ENCODE peak calls at places on chromosomes 13 and 19, in six cellular contexts. One of them, this sample, is unnamed.

GRCh38 chr13:46479691-46480090 is 73.3 kb upstream of the LRCH1 start:
- DNase-seq in AG04449: no peak
- DNase-seq in endothelial cell: no peak
- DNase-seq in nephron progenitor cell: no peak
- DNase-seq in CD8-positive, alpha-beta memory T cell: no peak
- DNase-seq in T-helper 1 cell: no peak
- DNase-seq in this sample: no peak

GRCh38 chr19:38149597-38149996 is 74.4 kb downstream of the DPF1 start:
- DNase-seq in endothelial cell: no peak
- DNase-seq in AG04449: no peak
- DNase-seq in T-helper 1 cell: no peak
- DNase-seq in nephron progenitor cell: no peak
- DNase-seq in CD8-positive, alpha-beta memory T cell: no peak
- DNase-seq in this sample: no peak

GRCh38 chr13:87536899-87537298 is 134.3 kb upstream of the SLITRK5 start:
- DNase-seq in endothelial cell: no peak
- DNase-seq in AG04449: no peak
- DNase-seq in T-helper 1 cell: no peak
- DNase-seq in nephron progenitor cell: no peak
- DNase-seq in CD8-positive, alpha-beta memory T cell: no peak
- DNase-seq in this sample: no peak

GRCh38 chr19:2618611-2619010 is 83.9 kb downstream of the GNG7 start:
- DNase-seq in AG04449: no peak
- DNase-seq in T-helper 1 cell: peak; percentile 22
- DNase-seq in endothelial cell: no peak
- DNase-seq in CD8-positive, alpha-beta memory T cell: peak; percentile 67
- DNase-seq in nephron progenitor cell: no peak
- DNase-seq in this sample: peak; percentile 71

GRCh38 chr13:46622918-46623256 is 69.9 kb downstream of the LRCH1 start:
- DNase-seq in endothelial cell: no peak
- DNase-seq in nephron progenitor cell: no peak
- DNase-seq in T-helper 1 cell: no peak
- DNase-seq in CD8-positive, alpha-beta memory T cell: no peak
- DNase-seq in AG04449: peak; percentile 60
- DNase-seq in this sample: peak; percentile 42

GRCh38 chr19:29260477-29261317 is 47.7 kb upstream of the UQCRFS1 start:
- DNase-seq in nephron progenitor cell: peak; percentile 60
- DNase-seq in AG04449: no peak
- DNase-seq in T-helper 1 cell: no peak
- DNase-seq in CD8-positive, alpha-beta memory T cell: no peak
- DNase-seq in endothelial cell: peak; percentile 57
- DNase-seq in this sample: no peak

GRCh38 chr13:101942038-101942437 is 459.8 kb downstream of the FGF14 start:
- DNase-seq in T-helper 1 cell: no peak
- DNase-seq in nephron progenitor cell: peak; percentile 46
- DNase-seq in CD8-positive, alpha-beta memory T cell: no peak
- DNase-seq in AG04449: no peak
- DNase-seq in endothelial cell: peak; percentile 54
- DNase-seq in this sample: no peak

GRCh38 chr13:38641164-38641948 is 45.5 kb upstream of the FREM2 start:
- DNase-seq in endothelial cell: no peak
- DNase-seq in CD8-positive, alpha-beta memory T cell: no peak
- DNase-seq in AG04449: no peak
- DNase-seq in nephron progenitor cell: no peak
- DNase-seq in T-helper 1 cell: no peak
- DNase-seq in this sample: no peak

GRCh38 chr19:13790354-13790753 is 4.9 kb upstream of the ZSWIM4 start:
- DNase-seq in endothelial cell: no peak
- DNase-seq in CD8-positive, alpha-beta memory T cell: no peak
- DNase-seq in nephron progenitor cell: no peak
- DNase-seq in T-helper 1 cell: no peak
- DNase-seq in AG04449: no peak
- DNase-seq in this sample: no peak

GRCh38 chr13:114064516-114065140 is 67.8 kb downstream of the RASA3 start:
- DNase-seq in nephron progenitor cell: no peak
- DNase-seq in T-helper 1 cell: no peak
- DNase-seq in endothelial cell: no peak
- DNase-seq in AG04449: no peak
- DNase-seq in CD8-positive, alpha-beta memory T cell: no peak
- DNase-seq in this sample: peak; percentile 54

GRCh38 chr13:114212096-114212495 is 22.6 kb upstream of the CDC16 start:
- DNase-seq in endothelial cell: no peak
- DNase-seq in CD8-positive, alpha-beta memory T cell: no peak
- DNase-seq in nephron progenitor cell: no peak
- DNase-seq in T-helper 1 cell: no peak
- DNase-seq in AG04449: no peak
- DNase-seq in this sample: no peak

GRCh38 chr13:74767031-74767430 is 632.8 kb upstream of the KLF12 start:
- DNase-seq in T-helper 1 cell: no peak
- DNase-seq in nephron progenitor cell: no peak
- DNase-seq in CD8-positive, alpha-beta memory T cell: no peak
- DNase-seq in AG04449: no peak
- DNase-seq in endothelial cell: no peak
- DNase-seq in this sample: no peak

GRCh38 chr19:20423381-20424207 is 142.0 kb downstream of the ZNF737 start:
- DNase-seq in endothelial cell: peak; percentile 50
- DNase-seq in T-helper 1 cell: peak; percentile 9
- DNase-seq in AG04449: no peak
- DNase-seq in nephron progenitor cell: peak; percentile 7
- DNase-seq in CD8-positive, alpha-beta memory T cell: peak; percentile 18
- DNase-seq in this sample: peak; percentile 70

GRCh38 chr13:107208889-107209288 is 641.0 kb upstream of the ARGLU1 start:
- DNase-seq in T-helper 1 cell: no peak
- DNase-seq in CD8-positive, alpha-beta memory T cell: no peak
- DNase-seq in AG04449: no peak
- DNase-seq in endothelial cell: no peak
- DNase-seq in nephron progenitor cell: no peak
- DNase-seq in this sample: no peak

GRCh38 chr13:20711301-20712044 is 8.0 kb downstream of the IL17D start:
- DNase-seq in nephron progenitor cell: peak; percentile 70
- DNase-seq in T-helper 1 cell: no peak
- DNase-seq in CD8-positive, alpha-beta memory T cell: no peak
- DNase-seq in AG04449: no peak
- DNase-seq in endothelial cell: no peak
- DNase-seq in this sample: no peak

GRCh38 chr19:47756953-47757608 is 11.7 kb downstream of the NOP53 start:
- DNase-seq in T-helper 1 cell: no peak
- DNase-seq in nephron progenitor cell: no peak
- DNase-seq in AG04449: no peak
- DNase-seq in endothelial cell: no peak
- DNase-seq in CD8-positive, alpha-beta memory T cell: no peak
- DNase-seq in this sample: no peak

GRCh38 chr13:100495455-100495854 is 93.1 kb downstream of the GGACT start:
- DNase-seq in endothelial cell: no peak
- DNase-seq in T-helper 1 cell: no peak
- DNase-seq in nephron progenitor cell: no peak
- DNase-seq in CD8-positive, alpha-beta memory T cell: no peak
- DNase-seq in AG04449: no peak
- DNase-seq in this sample: no peak

GRCh38 chr19:10120538-10121198 is 969 bp upstream of the EIF3G start:
- DNase-seq in AG04449: peak; percentile 55
- DNase-seq in CD8-positive, alpha-beta memory T cell: no peak
- DNase-seq in endothelial cell: no peak
- DNase-seq in T-helper 1 cell: no peak
- DNase-seq in nephron progenitor cell: no peak
- DNase-seq in this sample: no peak

GRCh38 chr13:83752141-83752540 is 130.1 kb downstream of the SLITRK1 start:
- DNase-seq in endothelial cell: no peak
- DNase-seq in AG04449: peak; percentile 7
- DNase-seq in CD8-positive, alpha-beta memory T cell: no peak
- DNase-seq in nephron progenitor cell: no peak
- DNase-seq in T-helper 1 cell: no peak
- DNase-seq in this sample: no peak

GRCh38 chr13:27797228-27797624 is 4.9 kb downstream of the GSX1 start:
- DNase-seq in CD8-positive, alpha-beta memory T cell: no peak
- DNase-seq in AG04449: no peak
- DNase-seq in nephron progenitor cell: peak; percentile 77
- DNase-seq in endothelial cell: peak; percentile 79
- DNase-seq in T-helper 1 cell: no peak
- DNase-seq in this sample: no peak

GRCh38 chr19:5292453-5292842 is 48.2 kb downstream of the PTPRS start:
- DNase-seq in T-helper 1 cell: no peak
- DNase-seq in endothelial cell: no peak
- DNase-seq in AG04449: no peak
- DNase-seq in nephron progenitor cell: no peak
- DNase-seq in CD8-positive, alpha-beta memory T cell: peak; percentile 29
- DNase-seq in this sample: peak; percentile 75

GRCh38 chr19:7612282-7613274 is 16.8 kb downstream of the XAB2 start:
- DNase-seq in T-helper 1 cell: no peak
- DNase-seq in CD8-positive, alpha-beta memory T cell: no peak
- DNase-seq in AG04449: no peak
- DNase-seq in nephron progenitor cell: no peak
- DNase-seq in endothelial cell: no peak
- DNase-seq in this sample: no peak

GRCh38 chr19:31448221-31448657 is 99.0 kb upstream of the TSHZ3 start:
- DNase-seq in CD8-positive, alpha-beta memory T cell: no peak
- DNase-seq in AG04449: peak; percentile 23
- DNase-seq in endothelial cell: no peak
- DNase-seq in nephron progenitor cell: no peak
- DNase-seq in T-helper 1 cell: no peak
- DNase-seq in this sample: peak; percentile 89